ENCODE peak calls at places on chromosomes 4 and X, in ten cellular contexts. R is prostate gland, X is GM12878, K is suprapubic skin, T is endothelial cell of umbilical vein, V is stomach, O is HepG2, B is K562, N is vagina, M is GM23338. Z is an unnamed sample.

GRCh38 chr4:5973033-5973432 is 45.2 kb downstream of the C4orf50 start:
- DNase-seq in R (no peak), X (no peak), K (peak; percentile 53), T (no peak), V (peak; percentile 17), O (no peak), B (no peak), N (no peak), M (no peak), Z (no peak)

GRCh38 chr4:26507286-26507685 is 17.0 kb upstream of the CCKAR start:
- DNase-seq in R (no peak), X (no peak), K (no peak), T (no peak), V (no peak), O (no peak), B (no peak), N (peak; percentile 56), M (no peak), Z (no peak)

GRCh38 chrX:44935640-44936039 is 62.7 kb downstream of the KDM6A start:
- DNase-seq in R (no peak), X (no peak), K (no peak), T (no peak), V (no peak), O (no peak), B (no peak), N (no peak), M (peak; percentile 14), Z (no peak)

GRCh38 chrX:54271661-54272060 is 86.2 kb downstream of the WNK3 start:
- DNase-seq in R (no peak), X (no peak), K (no peak), T (no peak), V (no peak), O (no peak), B (no peak), N (no peak), M (no peak), Z (no peak)

GRCh38 chrX:87518504-87518903 is 902 bp downstream of the KLHL4 start:
- DNase-seq in R (no peak), X (no peak), K (no peak), T (peak; percentile 69), V (no peak), O (no peak), B (no peak), N (no peak), M (no peak), Z (no peak)

GRCh38 chr4:173264245-173264959 is 69.8 kb downstream of the HMGB2 start:
- DNase-seq in R (no peak), X (no peak), K (no peak), T (peak; percentile 61), V (peak; percentile 34), O (no peak), B (peak; percentile 32), N (no peak), M (peak; percentile 31), Z (no peak)

GRCh38 chr4:183140911-183141320 is 41.9 kb downstream of the WWC2 start:
- DNase-seq in R (no peak), X (no peak), K (no peak), T (peak; percentile 26), V (no peak), O (no peak), B (no peak), N (no peak), M (no peak), Z (no peak)

GRCh38 chr4:105196523-105197145 is 50.0 kb downstream of the TET2 start:
- DNase-seq in R (no peak), X (peak; percentile 35), K (no peak), T (no peak), V (no peak), O (no peak), B (no peak), N (no peak), M (peak; percentile 36), Z (no peak)

GRCh38 chr4:80029364-80029763 is 43.7 kb downstream of the ANTXR2 start:
- DNase-seq in R (no peak), X (no peak), K (no peak), T (no peak), V (no peak), O (no peak), B (no peak), N (no peak), M (no peak), Z (no peak)

GRCh38 chrX:133794151-133794550 is 191.2 kb downstream of the GPC3 start:
- DNase-seq in R (no peak), X (no peak), K (no peak), T (no peak), V (no peak), O (no peak), B (no peak), N (no peak), M (no peak), Z (no peak)

GRCh38 chr4:155616112-155616511 is 50.5 kb upstream of the GUCY1A1 start:
- DNase-seq in R (no peak), X (no peak), K (no peak), T (no peak), V (no peak), O (no peak), B (no peak), N (no peak), M (no peak), Z (no peak)

GRCh38 chr4:27635936-27636913 is 775.6 kb downstream of the STIM2 start:
- DNase-seq in R (no peak), X (peak; percentile 7), K (no peak), T (no peak), V (no peak), O (no peak), B (no peak), N (no peak), M (no peak), Z (no peak)

GRCh38 chr4:152705918-152706317 is 26.1 kb upstream of the TMEM154 start:
- DNase-seq in R (no peak), X (no peak), K (no peak), T (no peak), V (no peak), O (no peak), B (no peak), N (no peak), M (peak; percentile 69), Z (no peak)

GRCh38 chrX:148043456-148043855 is 62.3 kb downstream of the FMR1NB start:
- DNase-seq in R (no peak), X (no peak), K (no peak), T (no peak), V (no peak), O (no peak), B (no peak), N (no peak), M (no peak), Z (no peak)

GRCh38 chr4:70425306-70425705 is 27.6 kb downstream of the OPRPN start:
- DNase-seq in R (no peak), X (no peak), K (no peak), T (no peak), V (no peak), O (no peak), B (no peak), N (no peak), M (no peak), Z (no peak)

DNA sequence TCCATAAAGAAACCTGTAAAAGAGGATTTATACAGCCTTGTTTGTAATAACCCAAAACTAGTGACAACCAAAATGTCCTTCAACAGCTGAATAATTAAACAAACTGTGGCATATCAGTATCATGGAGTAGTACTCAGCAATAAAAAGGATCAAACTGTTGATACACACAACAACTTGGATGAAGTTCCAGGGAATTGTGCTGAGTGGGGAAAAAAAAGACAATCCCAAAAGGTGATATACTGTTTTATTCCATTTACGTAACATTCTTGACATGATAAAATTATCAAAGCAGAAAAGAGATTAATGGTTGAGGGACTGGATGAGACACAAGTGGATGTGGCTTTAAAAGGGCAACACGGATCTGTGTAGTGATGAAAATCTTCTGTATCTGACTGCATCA is 7.8 kb downstream of the CLIC2 start:
- DNase-seq in R (no peak), X (no peak), K (no peak), T (no peak), V (no peak), O (no peak), B (no peak), N (no peak), M (no peak), Z (no peak)
- TF ChIP-seq POLR2AphosphoS5 in R (no peak), X (no peak), K (no peak), T (no peak), V (no peak), O (no peak), B (no peak), N (no peak), M (no peak), Z (no peak)

GRCh38 chrX:3631196-3631595 is 82.3 kb downstream of the PRKX start:
- DNase-seq in R (no peak), X (no peak), K (no peak), T (no peak), V (no peak), O (no peak), B (no peak), N (no peak), M (no peak), Z (no peak)
- H3K27me3 ChIP-seq in R (no peaks in the 10 kb centered on the region), X (no peaks in the 10 kb centered on the region), K (no peaks in the 10 kb centered on the region), T (no peaks in the 10 kb centered on the region), V (no peaks in the 10 kb centered on the region), O (no peaks in the 10 kb centered on the region), B (no peaks in the 10 kb centered on the region), N (no peaks in the 10 kb centered on the region), M (no peaks in the 10 kb centered on the region), Z (no peaks in the 10 kb centered on the region)

GRCh38 chr4:96103086-96103485 is 263.2 kb downstream of the PDHA2 start:
- DNase-seq in R (no peak), X (no peak), K (no peak), T (peak; percentile 10), V (no peak), O (no peak), B (no peak), N (no peak), M (no peak), Z (no peak)

GRCh38 chr4:96097693-96098092 is 257.8 kb downstream of the PDHA2 start:
- DNase-seq in R (no peak), X (no peak), K (no peak), T (no peak), V (no peak), O (no peak), B (no peak), N (no peak), M (no peak), Z (no peak)

GRCh38 chr4:96097040-96097607 is 257.2 kb downstream of the PDHA2 start:
- DNase-seq in R (no peak), X (no peak), K (no peak), T (no peak), V (no peak), O (no peak), B (no peak), N (no peak), M (peak; percentile 17), Z (no peak)

GRCh38 chr4:96099031-96099430 is 259.1 kb downstream of the PDHA2 start:
- DNase-seq in R (no peak), X (no peak), K (no peak), T (no peak), V (no peak), O (no peak), B (no peak), N (no peak), M (no peak), Z (no peak)

GRCh38 chr4:96102541-96103018 is 262.7 kb downstream of the PDHA2 start:
- DNase-seq in R (no peak), X (no peak), K (no peak), T (peak; percentile 1), V (no peak), O (no peak), B (no peak), N (no peak), M (no peak), Z (no peak)
- H3K4me3 ChIP-seq in R (no peak overlapping the region), X (no peak overlapping the region), K (no peak overlapping the region), T (no peak overlapping the region), V (no peak overlapping the region), O (no peak overlapping the region), B (no peak overlapping the region), N (no peak overlapping the region), M (no peak overlapping the region), Z (no peak overlapping the region)

GRCh38 chrX:108285918-108286317 is 152.3 kb downstream of the COL4A6 start:
- DNase-seq in R (no peak), X (no peak), K (no peak), T (no peak), V (no peak), O (no peak), B (no peak), N (no peak), M (no peak), Z (no peak)
- TF ChIP-seq POLR2AphosphoS5 in R (no peak), X (no peak), K (no peak), T (no peak), V (no peak), O (no peak), B (no peak), N (no peak), M (no peak), Z (no peak)